ENCODE peak calls at places on chromosomes 13 and 19, in nine cellular contexts. One of them, this sample, is unnamed.
A peak's percentile ranks its signal among the peaks of the same experiment; 100 is the strongest.

GRCh38 chr19:12543855-12544254 is 7.4 kb downstream of the ZNF564 start:
- DNase-seq in choroid plexus epithelial cell: peak; percentile 61
- DNase-seq in endothelial cell of umbilical vein: no peak
- DNase-seq in lower lobe of right lung: no peak
- DNase-seq in OCI-LY7: no peak
- DNase-seq in AG04450: no peak
- DNase-seq in dorsolateral prefrontal cortex: no peak
- DNase-seq in AG09309: no peak
- DNase-seq in cardiac muscle cell: no peak
- DNase-seq in this sample: no peak

GRCh38 chr13:24220086-24220703 is 59.7 kb downstream of the SPATA13 start:
- DNase-seq in choroid plexus epithelial cell: peak; percentile 93
- DNase-seq in endothelial cell of umbilical vein: peak; percentile 77
- DNase-seq in lower lobe of right lung: no peak
- DNase-seq in OCI-LY7: peak; percentile 81
- DNase-seq in AG04450: peak; percentile 61
- DNase-seq in dorsolateral prefrontal cortex: peak; percentile 74
- DNase-seq in AG09309: peak; percentile 61
- DNase-seq in cardiac muscle cell: peak; percentile 86
- DNase-seq in this sample: no peak

GRCh38 chr13:109346060-109346459 is 440.3 kb downstream of the IRS2 start:
- DNase-seq in choroid plexus epithelial cell: no peak
- DNase-seq in endothelial cell of umbilical vein: no peak
- DNase-seq in lower lobe of right lung: no peak
- DNase-seq in OCI-LY7: no peak
- DNase-seq in AG04450: no peak
- DNase-seq in dorsolateral prefrontal cortex: no peak
- DNase-seq in AG09309: no peak
- DNase-seq in cardiac muscle cell: no peak
- DNase-seq in this sample: no peak

GRCh38 chr19:13920940-13921744 is 15.1 kb downstream of the CC2D1A start:
- DNase-seq in choroid plexus epithelial cell: peak; percentile 67
- DNase-seq in endothelial cell of umbilical vein: peak; percentile 34
- DNase-seq in lower lobe of right lung: no peak
- DNase-seq in OCI-LY7: peak; percentile 85
- DNase-seq in AG04450: no peak
- DNase-seq in dorsolateral prefrontal cortex: peak; percentile 86
- DNase-seq in AG09309: no peak
- DNase-seq in cardiac muscle cell: no peak
- DNase-seq in this sample: no peak

GRCh38 chr19:58520257-58520599 is 618 bp upstream of the ZBTB45 start:
- DNase-seq in choroid plexus epithelial cell: no peak
- DNase-seq in endothelial cell of umbilical vein: no peak
- DNase-seq in lower lobe of right lung: no peak
- DNase-seq in OCI-LY7: no peak
- DNase-seq in AG04450: no peak
- DNase-seq in dorsolateral prefrontal cortex: no peak
- DNase-seq in AG09309: no peak
- DNase-seq in cardiac muscle cell: no peak
- DNase-seq in this sample: no peak

GRCh38 chr13:49649244-49649962 is 21.1 kb downstream of the ARL11 start:
- DNase-seq in choroid plexus epithelial cell: peak; percentile 68
- DNase-seq in endothelial cell of umbilical vein: peak; percentile 53
- DNase-seq in lower lobe of right lung: no peak
- DNase-seq in OCI-LY7: no peak
- DNase-seq in AG04450: no peak
- DNase-seq in dorsolateral prefrontal cortex: no peak
- DNase-seq in AG09309: peak; percentile 7
- DNase-seq in cardiac muscle cell: peak; percentile 45
- DNase-seq in this sample: no peak

GRCh38 chr19:47609885-47610545 is 1.1 kb downstream of the BICRA start:
- DNase-seq in choroid plexus epithelial cell: peak; percentile 59
- DNase-seq in endothelial cell of umbilical vein: peak; percentile 25
- DNase-seq in lower lobe of right lung: peak; percentile 65
- DNase-seq in OCI-LY7: peak; percentile 69
- DNase-seq in AG04450: no peak
- DNase-seq in dorsolateral prefrontal cortex: no peak
- DNase-seq in AG09309: no peak
- DNase-seq in cardiac muscle cell: peak; percentile 64
- DNase-seq in this sample: no peak

GRCh38 chr19:41175825-41176734 is 16.9 kb upstream of the CYP2S1 start:
- DNase-seq in choroid plexus epithelial cell: peak; percentile 88
- DNase-seq in endothelial cell of umbilical vein: no peak
- DNase-seq in lower lobe of right lung: peak; percentile 83
- DNase-seq in OCI-LY7: peak; percentile 24
- DNase-seq in AG04450: peak; percentile 58
- DNase-seq in dorsolateral prefrontal cortex: peak; percentile 13
- DNase-seq in AG09309: peak; percentile 24
- DNase-seq in cardiac muscle cell: peak; percentile 75
- DNase-seq in this sample: no peak

GRCh38 chr19:28377077-28377476 is 835.9 kb downstream of the UQCRFS1 start:
- DNase-seq in choroid plexus epithelial cell: peak; percentile 24
- DNase-seq in endothelial cell of umbilical vein: no peak
- DNase-seq in lower lobe of right lung: no peak
- DNase-seq in OCI-LY7: no peak
- DNase-seq in AG04450: no peak
- DNase-seq in dorsolateral prefrontal cortex: no peak
- DNase-seq in AG09309: no peak
- DNase-seq in cardiac muscle cell: peak; percentile 49
- DNase-seq in this sample: no peak

GRCh38 chr19:48290923-48291700 is 21.2 kb downstream of the ZNF114 start:
- DNase-seq in choroid plexus epithelial cell: peak; percentile 87
- DNase-seq in endothelial cell of umbilical vein: peak; percentile 78
- DNase-seq in lower lobe of right lung: peak; percentile 83
- DNase-seq in OCI-LY7: peak; percentile 52
- DNase-seq in AG04450: no peak
- DNase-seq in dorsolateral prefrontal cortex: peak; percentile 72
- DNase-seq in AG09309: no peak
- DNase-seq in cardiac muscle cell: peak; percentile 83
- DNase-seq in this sample: no peak

GRCh38 chr13:112966776-112967175 is 2.2 kb upstream of the MCF2L start:
- DNase-seq in choroid plexus epithelial cell: no peak
- DNase-seq in endothelial cell of umbilical vein: no peak
- DNase-seq in lower lobe of right lung: no peak
- DNase-seq in OCI-LY7: no peak
- DNase-seq in AG04450: no peak
- DNase-seq in dorsolateral prefrontal cortex: no peak
- DNase-seq in AG09309: no peak
- DNase-seq in cardiac muscle cell: no peak
- DNase-seq in this sample: peak; percentile 72

GRCh38 chr13:112967666-112968379 is 1.2 kb upstream of the MCF2L start:
- DNase-seq in choroid plexus epithelial cell: no peak
- DNase-seq in endothelial cell of umbilical vein: no peak
- DNase-seq in lower lobe of right lung: no peak
- DNase-seq in OCI-LY7: no peak
- DNase-seq in AG04450: no peak
- DNase-seq in dorsolateral prefrontal cortex: peak; percentile 52
- DNase-seq in AG09309: no peak
- DNase-seq in cardiac muscle cell: no peak
- DNase-seq in this sample: no peak

GRCh38 chr13:112968910-112969691 is at the start of gene MCF2L:
- DNase-seq in choroid plexus epithelial cell: peak; percentile 60
- DNase-seq in endothelial cell of umbilical vein: peak; percentile 10
- DNase-seq in lower lobe of right lung: peak; percentile 66
- DNase-seq in OCI-LY7: peak; percentile 70
- DNase-seq in AG04450: no peak
- DNase-seq in dorsolateral prefrontal cortex: peak; percentile 52
- DNase-seq in AG09309: no peak
- DNase-seq in cardiac muscle cell: peak; percentile 56
- DNase-seq in this sample: peak; percentile 77

GRCh38 chr13:112969692-112970338 is 801 bp downstream of the MCF2L start:
- DNase-seq in choroid plexus epithelial cell: no peak
- DNase-seq in endothelial cell of umbilical vein: no peak
- DNase-seq in lower lobe of right lung: no peak
- DNase-seq in OCI-LY7: no peak
- DNase-seq in AG04450: no peak
- DNase-seq in dorsolateral prefrontal cortex: no peak
- DNase-seq in AG09309: no peak
- DNase-seq in cardiac muscle cell: no peak
- DNase-seq in this sample: no peak

DNA sequence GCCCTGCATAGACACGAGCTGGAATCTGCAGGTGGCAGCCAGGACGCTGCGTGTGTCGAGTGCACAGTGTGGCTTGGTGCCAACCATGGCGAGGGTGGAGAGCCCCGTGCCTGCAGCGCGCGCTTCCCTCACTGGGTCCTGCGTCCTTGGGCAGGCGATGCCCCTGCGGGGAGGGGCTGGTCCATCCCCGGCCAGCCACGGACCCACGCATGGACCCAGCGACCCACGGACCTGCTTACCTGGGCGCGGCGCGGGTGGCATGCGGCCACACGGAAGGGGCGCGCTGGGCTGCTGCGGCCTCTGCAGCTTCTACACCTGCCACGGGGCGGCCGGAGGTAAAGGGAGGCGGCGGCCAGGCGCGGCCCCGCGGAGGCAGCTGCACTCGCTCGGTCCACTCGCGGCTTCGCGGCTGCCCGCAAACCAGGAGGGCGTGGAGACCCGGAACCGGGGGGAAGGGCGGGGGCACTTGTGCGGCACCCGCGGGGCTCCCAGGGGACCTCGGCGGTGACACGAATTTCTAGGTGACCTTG is 569 bp upstream of the MCF2L start:
- DNase-seq in choroid plexus epithelial cell: no peak
- DNase-seq in endothelial cell of umbilical vein: no peak
- DNase-seq in lower lobe of right lung: peak; percentile 76
- DNase-seq in OCI-LY7: peak; percentile 24
- DNase-seq in AG04450: no peak
- DNase-seq in dorsolateral prefrontal cortex: peak; percentile 58
- DNase-seq in AG09309: no peak
- DNase-seq in cardiac muscle cell: peak; percentile 39
- DNase-seq in this sample: peak; percentile 87
- TF ChIP-seq CTCF in choroid plexus epithelial cell: no peak
- TF ChIP-seq CTCF in endothelial cell of umbilical vein: no peak
- TF ChIP-seq CTCF in lower lobe of right lung: peak; percentile 12
- TF ChIP-seq CTCF in OCI-LY7: no peak
- TF ChIP-seq CTCF in AG04450: no peak
- TF ChIP-seq CTCF in dorsolateral prefrontal cortex: no peak
- TF ChIP-seq CTCF in AG09309: no peak
- TF ChIP-seq CTCF in cardiac muscle cell: no peak
- TF ChIP-seq CTCF in this sample: no peak

GRCh38 chr19:50252887-50253268 is 49.5 kb downstream of the MYH14 start:
- DNase-seq in choroid plexus epithelial cell: no peak
- DNase-seq in endothelial cell of umbilical vein: no peak
- DNase-seq in lower lobe of right lung: no peak
- DNase-seq in OCI-LY7: no peak
- DNase-seq in AG04450: no peak
- DNase-seq in dorsolateral prefrontal cortex: no peak
- DNase-seq in AG09309: no peak
- DNase-seq in cardiac muscle cell: no peak
- DNase-seq in this sample: no peak

GRCh38 chr19:50258918-50259372 is 55.5 kb downstream of the MYH14 start:
- DNase-seq in choroid plexus epithelial cell: no peak
- DNase-seq in endothelial cell of umbilical vein: no peak
- DNase-seq in lower lobe of right lung: no peak
- DNase-seq in OCI-LY7: peak; percentile 6
- DNase-seq in AG04450: no peak
- DNase-seq in dorsolateral prefrontal cortex: no peak
- DNase-seq in AG09309: no peak
- DNase-seq in cardiac muscle cell: no peak
- DNase-seq in this sample: no peak

GRCh38 chr19:50252111-50252886 is 48.9 kb downstream of the MYH14 start:
- DNase-seq in choroid plexus epithelial cell: peak; percentile 13
- DNase-seq in endothelial cell of umbilical vein: peak; percentile 25
- DNase-seq in lower lobe of right lung: no peak
- DNase-seq in OCI-LY7: peak; percentile 41
- DNase-seq in AG04450: no peak
- DNase-seq in dorsolateral prefrontal cortex: peak; percentile 19
- DNase-seq in AG09309: no peak
- DNase-seq in cardiac muscle cell: no peak
- DNase-seq in this sample: no peak

GRCh38 chr19:50257141-50257540 is 53.7 kb downstream of the MYH14 start:
- DNase-seq in choroid plexus epithelial cell: no peak
- DNase-seq in endothelial cell of umbilical vein: no peak
- DNase-seq in lower lobe of right lung: no peak
- DNase-seq in OCI-LY7: no peak
- DNase-seq in AG04450: no peak
- DNase-seq in dorsolateral prefrontal cortex: no peak
- DNase-seq in AG09309: no peak
- DNase-seq in cardiac muscle cell: no peak
- DNase-seq in this sample: no peak

DNA sequence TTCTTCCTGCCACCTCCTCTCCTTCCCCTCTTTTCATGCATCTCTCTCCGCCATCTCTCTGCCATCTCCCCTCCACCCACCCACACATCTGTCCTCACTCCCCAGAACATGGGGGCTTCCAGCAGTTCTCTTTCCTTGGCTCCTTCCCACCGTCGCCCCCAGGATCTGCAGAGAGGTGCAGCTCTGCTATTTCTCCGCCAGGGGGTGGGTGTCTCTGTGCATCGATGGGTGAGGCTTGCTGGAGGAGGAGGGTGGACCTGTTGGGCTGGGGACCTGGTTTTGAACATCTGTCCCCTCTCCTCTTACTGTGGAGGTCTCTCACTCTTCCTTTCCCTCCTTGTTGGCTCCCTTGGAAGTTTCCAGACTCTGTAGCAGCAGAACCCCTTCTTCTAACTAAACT is 51.7 kb downstream of the MYH14 start:
- DNase-seq in choroid plexus epithelial cell: no peak
- DNase-seq in endothelial cell of umbilical vein: no peak
- DNase-seq in lower lobe of right lung: no peak
- DNase-seq in OCI-LY7: peak; percentile 26
- DNase-seq in AG04450: no peak
- DNase-seq in dorsolateral prefrontal cortex: no peak
- DNase-seq in AG09309: no peak
- DNase-seq in cardiac muscle cell: no peak
- DNase-seq in this sample: no peak
- TF ChIP-seq CTCF in choroid plexus epithelial cell: no peak
- TF ChIP-seq CTCF in endothelial cell of umbilical vein: peak; percentile 12
- TF ChIP-seq CTCF in lower lobe of right lung: no peak
- TF ChIP-seq CTCF in OCI-LY7: peak; percentile 70
- TF ChIP-seq CTCF in AG04450: peak; percentile 1
- TF ChIP-seq CTCF in dorsolateral prefrontal cortex: no peak
- TF ChIP-seq CTCF in AG09309: peak; percentile 16
- TF ChIP-seq CTCF in cardiac muscle cell: peak; percentile 13
- TF ChIP-seq CTCF in this sample: peak; percentile 11

GRCh38 chr13:114234645-114235421 is at the start of gene CDC16:
- DNase-seq in choroid plexus epithelial cell: peak; percentile 91
- DNase-seq in endothelial cell of umbilical vein: peak; percentile 76
- DNase-seq in lower lobe of right lung: peak; percentile 95
- DNase-seq in OCI-LY7: peak; percentile 88
- DNase-seq in AG04450: peak; percentile 72
- DNase-seq in dorsolateral prefrontal cortex: peak; percentile 95
- DNase-seq in AG09309: peak; percentile 49
- DNase-seq in cardiac muscle cell: peak; percentile 90
- DNase-seq in this sample: peak; percentile 96
- TF ChIP-seq CTCF in choroid plexus epithelial cell: no peak
- TF ChIP-seq CTCF in endothelial cell of umbilical vein: no peak
- TF ChIP-seq CTCF in lower lobe of right lung: peak; percentile 32
- TF ChIP-seq CTCF in OCI-LY7: no peak
- TF ChIP-seq CTCF in AG04450: no peak
- TF ChIP-seq CTCF in dorsolateral prefrontal cortex: no peak
- TF ChIP-seq CTCF in AG09309: no peak
- TF ChIP-seq CTCF in cardiac muscle cell: no peak
- TF ChIP-seq CTCF in this sample: peak; percentile 59

DNA sequence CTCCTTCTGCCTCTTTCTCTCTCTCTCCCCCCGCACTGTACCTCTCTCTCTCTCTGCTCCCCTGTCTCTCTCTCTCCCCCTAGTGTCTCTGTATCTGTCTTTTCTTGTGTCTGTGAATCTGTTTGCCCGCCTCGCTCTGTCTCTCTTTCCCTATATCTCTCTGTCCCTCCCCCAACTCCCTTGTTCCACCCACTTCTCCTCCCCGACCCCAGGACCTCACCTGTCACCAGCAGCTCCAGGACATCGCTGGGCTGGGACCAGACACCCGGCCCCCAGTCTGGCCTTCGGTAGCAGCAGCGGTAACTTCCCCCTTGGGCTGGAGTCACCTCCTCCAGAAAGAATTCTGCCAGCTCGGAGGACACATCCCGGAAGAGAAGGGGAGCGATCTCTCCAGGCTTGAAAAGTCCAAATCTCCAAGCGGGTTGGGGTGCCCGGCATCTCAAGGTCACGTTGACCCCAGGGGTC is 3.9 kb downstream of the OSCAR start:
- DNase-seq in choroid plexus epithelial cell: peak; percentile 58
- DNase-seq in endothelial cell of umbilical vein: no peak
- DNase-seq in lower lobe of right lung: no peak
- DNase-seq in OCI-LY7: peak; percentile 67
- DNase-seq in AG04450: no peak
- DNase-seq in dorsolateral prefrontal cortex: no peak
- DNase-seq in AG09309: peak; percentile 16
- DNase-seq in cardiac muscle cell: no peak
- DNase-seq in this sample: peak; percentile 37
- TF ChIP-seq CTCF in choroid plexus epithelial cell: peak; percentile 60
- TF ChIP-seq CTCF in endothelial cell of umbilical vein: no peak
- TF ChIP-seq CTCF in lower lobe of right lung: no peak
- TF ChIP-seq CTCF in OCI-LY7: peak; percentile 66
- TF ChIP-seq CTCF in AG04450: peak; percentile 55
- TF ChIP-seq CTCF in dorsolateral prefrontal cortex: peak; percentile 12
- TF ChIP-seq CTCF in AG09309: peak; percentile 60
- TF ChIP-seq CTCF in cardiac muscle cell: peak; percentile 41
- TF ChIP-seq CTCF in this sample: peak; percentile 32

This sample was measured in chondrocyte.